ENCODE peak calls at places on chromosome 19, in eight cellular contexts. D is cerebellum; W is stimulated activated effector memory CD8-positive, alpha-beta T cell treated with anti-CD3 and anti-CD28 coated beads, Interleukin-12 subunit alpha, Interleukin-12 subunit beta, amount 100 ng/mL, for 72 hours; C is Right ventricle myocardium superior; O is T-helper 1 cell; N is sigmoid colon; Z is prostate gland; K is stimulated activated CD8-positive, alpha-beta memory T cell treated with anti-CD3 and anti-CD28 coated beads, Interleukin-2, amount 100 ng/mL, for 48 hours. R is an unnamed sample.
A peak's percentile ranks its signal among the peaks of the same experiment; 100 is the strongest.

GRCh38 chr19:789473-790052 is 7.7 kb upstream of the PTBP1 start:
- DNase-seq in Z (no peak), C (no peak), W (no peak), D (no peak), K (no peak), N (no peak), O (no peak), R (no peak)

GRCh38 chr19:947707-948533 is 22.1 kb downstream of the ARID3A start:
- DNase-seq in Z (no peak), D (no peak), W (no peak), N (peak; percentile 87), C (peak; percentile 83), O (no peak), K (no peak), R (no peak)

GRCh38 chr19:3849092-3849491 is 19.7 kb downstream of the ZFR2 start:
- DNase-seq in Z (no peak), N (no peak), K (peak; percentile 28), C (no peak), O (peak; percentile 13), W (peak; percentile 64), D (no peak), R (no peak)

GRCh38 chr19:6678690-6679109 is 8.7 kb upstream of the TNFSF14 start:
- DNase-seq in O (peak; percentile 71), N (peak; percentile 32), W (peak; percentile 86), C (no peak), K (peak; percentile 64), D (no peak), Z (no peak), R (peak; percentile 62)

GRCh38 chr19:39202998-39203355 is 1.1 kb downstream of the SYCN start:
- DNase-seq in C (no peak), D (no peak), W (no peak), K (no peak), N (no peak), Z (no peak), O (no peak), R (no peak)

GRCh38 chr19:41707502-41707812 is 969 bp upstream of the CEACAM5 start:
- DNase-seq in C (no peak), D (no peak), K (no peak), N (no peak), W (no peak), O (no peak), Z (no peak), R (no peak)

GRCh38 chr19:41933131-41933458 is 4.8 kb upstream of the ERFL start:
- DNase-seq in D (no peak), Z (no peak), C (no peak), K (no peak), O (no peak), N (no peak), W (no peak), R (no peak)

GRCh38 chr19:7376151-7376852 is 27.6 kb downstream of the ARHGEF18 start:
- DNase-seq in K (no peak), Z (no peak), C (no peak), D (no peak), O (no peak), N (no peak), W (no peak), R (no peak)

GRCh38 chr19:47756627-47756929 is 11.2 kb downstream of the NOP53 start:
- DNase-seq in N (no peak), K (no peak), D (no peak), C (no peak), O (no peak), Z (no peak), W (no peak), R (no peak)

GRCh38 chr19:30227071-30227621 is 145.0 kb upstream of the ZNF536 start:
- DNase-seq in O (peak; percentile 8), D (no peak), K (no peak), Z (no peak), N (peak; percentile 55), C (no peak), W (peak; percentile 52), R (no peak)

GRCh38 chr19:13255719-13256059 is 105.5 kb downstream of the IER2 start:
- DNase-seq in N (no peak), W (no peak), Z (no peak), C (no peak), O (no peak), D (no peak), K (no peak), R (no peak)

GRCh38 chr19:46719629-46720515 is 3.0 kb upstream of the PRKD2 start:
- DNase-seq in C (peak; percentile 36), Z (no peak), K (no peak), N (peak; percentile 67), D (no peak), W (no peak), O (no peak), R (no peak)

GRCh38 chr19:31534231-31534630 is 185.0 kb upstream of the TSHZ3 start:
- DNase-seq in N (no peak), C (no peak), D (no peak), O (no peak), K (no peak), Z (no peak), W (no peak), R (no peak)

GRCh38 chr19:16764280-16764679 is 44.6 kb downstream of the NWD1 start:
- DNase-seq in D (no peak), O (no peak), Z (no peak), K (no peak), C (no peak), N (no peak), W (no peak), R (no peak)

GRCh38 chr19:10568444-10568825 is 344 bp downstream of the CDKN2D start:
- DNase-seq in Z (no peak), C (no peak), N (peak; percentile 79), W (no peak), D (no peak), K (peak; percentile 51), O (peak; percentile 77), R (no peak)